ENCODE peak calls at places on chromosomes 1 and 21, in seven cellular contexts. D is endothelial cell; A is posterior cingulate gyrus; H is kidney tubule cell; N is AG09309; T is CD8-positive, alpha-beta memory T cell; E is amygdala. K is an unnamed sample.

GRCh38 chr1:236143104-236143948 is 987 bp downstream of the GPR137B start:
- DNase-seq in D (peak; percentile 15), A (no peak), H (peak; percentile 38), N (peak; percentile 39), T (peak; percentile 20), E (no peak), K (peak; percentile 21)

GRCh38 chr1:204888294-204888693 is 17.6 kb downstream of the NFASC start:
- DNase-seq in D (no peak), A (no peak), H (peak; percentile 22), N (peak; percentile 20), T (no peak), E (no peak), K (no peak)

GRCh38 chr1:74113333-74113732 is 84.6 kb downstream of the LRRIQ3 start:
- DNase-seq in D (no peak), A (no peak), H (no peak), N (no peak), T (no peak), E (no peak), K (no peak)

GRCh38 chr1:180160362-180160761 is 5.7 kb downstream of the QSOX1 start:
- DNase-seq in D (no peak), A (no peak), H (no peak), N (no peak), T (no peak), E (no peak), K (no peak)

GRCh38 chr1:226568975-226569741 is 20.6 kb downstream of the STUM start:
- DNase-seq in D (no peak), A (no peak), H (no peak), N (no peak), T (no peak), E (no peak), K (no peak)

GRCh38 chr1:165905853-165906252 is 78.4 kb downstream of the UCK2 start:
- DNase-seq in D (no peak), A (no peak), H (no peak), N (no peak), T (no peak), E (no peak), K (no peak)

GRCh38 chr1:205613854-205614412 is 17.9 kb downstream of the ELK4 start:
- DNase-seq in D (no peak), A (no peak), H (no peak), N (no peak), T (no peak), E (no peak), K (no peak)

GRCh38 chr21:44890338-44890931 is 16.9 kb upstream of the PTTG1IP start:
- DNase-seq in D (no peak), A (peak; percentile 19), H (no peak), N (no peak), T (no peak), E (no peak), K (no peak)

GRCh38 chr1:115086176-115086830 is 3.0 kb downstream of the TSPAN2 start:
- DNase-seq in D (no peak), A (no peak), H (no peak), N (no peak), T (no peak), E (no peak), K (no peak)

GRCh38 chr1:226602186-226603029 is 53.8 kb downstream of the STUM start:
- DNase-seq in D (no peak), A (no peak), H (no peak), N (peak; percentile 82), T (no peak), E (no peak), K (no peak)

GRCh38 chr1:201531551-201532425 is 7.1 kb upstream of the NAV1 start:
- DNase-seq in D (peak; percentile 14), A (no peak), H (no peak), N (no peak), T (no peak), E (no peak), K (no peak)

GRCh38 chr1:62142550-62142949 is 52.1 kb upstream of the L1TD1 start:
- DNase-seq in D (no peak), A (no peak), H (peak; percentile 50), N (no peak), T (no peak), E (no peak), K (no peak)

GRCh38 chr1:43612406-43612805 is 37.5 kb upstream of the KDM4A start:
- DNase-seq in D (no peak), A (no peak), H (no peak), N (no peak), T (no peak), E (no peak), K (no peak)

GRCh38 chr21:42570841-42571387 is 57.3 kb downstream of the SLC37A1 start:
- DNase-seq in D (peak; percentile 25), A (no peak), H (peak; percentile 67), N (no peak), T (no peak), E (no peak), K (peak; percentile 46)

GRCh38 chr1:48853006-48853405 is 76.3 kb upstream of the BEND5 start:
- DNase-seq in D (no peak), A (no peak), H (peak; percentile 92), N (peak; percentile 85), T (no peak), E (no peak), K (no peak)

GRCh38 chr1:109980324-109981127 is 4.0 kb upstream of the AHCYL1 start:
- DNase-seq in D (peak; percentile 41), A (no peak), H (peak; percentile 75), N (no peak), T (no peak), E (no peak), K (no peak)

GRCh38 chr1:43296207-43296606 is 4.6 kb upstream of the TIE1 start:
- DNase-seq in D (no peak), A (no peak), H (no peak), N (no peak), T (no peak), E (no peak), K (no peak)

GRCh38 chr1:173042806-173043205 is 7.9 kb downstream of the TNFSF18 start:
- DNase-seq in D (no peak), A (no peak), H (peak; percentile 48), N (no peak), T (no peak), E (no peak), K (no peak)

GRCh38 chr1:46183926-46184557 is 7.8 kb upstream of the P3R3URF start:
- DNase-seq in D (no peak), A (no peak), H (no peak), N (no peak), T (no peak), E (no peak), K (no peak)

GRCh38 chr1:64844175-64844574 is 99.3 kb downstream of the RAVER2 start:
- DNase-seq in D (no peak), A (no peak), H (no peak), N (no peak), T (no peak), E (no peak), K (no peak)

GRCh38 chr1:218430802-218431201 is 85.7 kb downstream of the TGFB2 start:
- DNase-seq in D (no peak), A (no peak), H (no peak), N (no peak), T (no peak), E (no peak), K (no peak)

GRCh38 chr21:45041984-45042663 is 32.3 kb upstream of the ADARB1 start:
- DNase-seq in D (no peak), A (no peak), H (no peak), N (no peak), T (no peak), E (no peak), K (no peak)

GRCh38 chr1:58548381-58548780 is 1.9 kb upstream of the OMA1 start:
- DNase-seq in D (no peak), A (no peak), H (no peak), N (no peak), T (no peak), E (no peak), K (no peak)

GRCh38 chr1:38474738-38475623 is 384.6 kb downstream of the RRAGC start:
- DNase-seq in D (no peak), A (no peak), H (peak; percentile 14), N (no peak), T (no peak), E (no peak), K (no peak)

GRCh38 chr1:62398377-62398776 is 38.5 kb upstream of the USP1 start:
- DNase-seq in D (no peak), A (no peak), H (peak; percentile 9), N (peak; percentile 50), T (no peak), E (no peak), K (no peak)

GRCh38 chr1:84298688-84299535 is 2.6 kb upstream of the SAMD13 start:
- DNase-seq in D (peak; percentile 54), A (peak; percentile 29), H (peak; percentile 39), N (no peak), T (no peak), E (no peak), K (peak; percentile 51)